ENCODE peak calls at places on chromosomes 3 and 15, in six cellular contexts. E is neural progenitor cell, Z is lower lobe of right lung, Y is sigmoid colon, P is neuronal stem cell, T is PC-9. B is an unnamed sample. For H3K4me1, the result is how much of the 10 kb centered on the place peaks cover.

GRCh38 chr3:105891101-105891500 is 22.3 kb upstream of the CBLB start:
- DNase-seq in E (no peak), Z (no peak), Y (no peak), P (no peak), T (no peak), B (no peak)

GRCh38 chr15:39976291-39977274 is 42.7 kb downstream of the EIF2AK4 start:
- DNase-seq in E (peak), Z (peak), Y (peak), P (peak), T (no peak), B (peak)

GRCh38 chr3:9074079-9074478 is 110.8 kb upstream of the RAD18 start:
- DNase-seq in E (no peak), Z (no peak), Y (peak), P (no peak), T (no peak), B (no peak)

GRCh38 chr3:10198761-10199688 is 34.3 kb downstream of the IRAK2 start:
- DNase-seq in E (no peak), Z (no peak), Y (no peak), P (no peak), T (peak), B (no peak)

GRCh38 chr3:195450731-195451229 is 8.0 kb upstream of the ACAP2 start:
- DNase-seq in E (no peak), Z (no peak), Y (peak), P (no peak), T (no peak), B (peak)

GRCh38 chr3:49236226-49236625 is 40.8 kb downstream of the C3orf62 start:
- DNase-seq in E (no peak), Z (no peak), Y (no peak), P (no peak), T (no peak), B (no peak)

GRCh38 chr3:190012784-190013183 is 107.9 kb downstream of the P3H2 start:
- DNase-seq in E (no peak), Z (no peak), Y (no peak), P (no peak), T (no peak), B (no peak)

GRCh38 chr3:42014949-42015533 is 53.1 kb upstream of the ULK4 start:
- DNase-seq in E (peak), Z (peak), Y (peak), P (no peak), T (no peak), B (peak)

GRCh38 chr15:58444658-58445332 is 13.0 kb downstream of the LIPC start:
- DNase-seq in E (no peak), Z (no peak), Y (no peak), P (no peak), T (no peak), B (no peak)

GRCh38 chr15:58447244-58448010 is 15.6 kb downstream of the LIPC start:
- DNase-seq in E (no peak), Z (no peak), Y (no peak), P (no peak), T (no peak), B (peak)

GRCh38 chr15:58446521-58446920 is 14.7 kb downstream of the LIPC start:
- DNase-seq in E (no peak), Z (no peak), Y (no peak), P (no peak), T (no peak), B (no peak)

GRCh38 chr15:58444056-58444455 is 12.3 kb downstream of the LIPC start:
- DNase-seq in E (no peak), Z (no peak), Y (no peak), P (no peak), T (no peak), B (no peak)

DNA sequence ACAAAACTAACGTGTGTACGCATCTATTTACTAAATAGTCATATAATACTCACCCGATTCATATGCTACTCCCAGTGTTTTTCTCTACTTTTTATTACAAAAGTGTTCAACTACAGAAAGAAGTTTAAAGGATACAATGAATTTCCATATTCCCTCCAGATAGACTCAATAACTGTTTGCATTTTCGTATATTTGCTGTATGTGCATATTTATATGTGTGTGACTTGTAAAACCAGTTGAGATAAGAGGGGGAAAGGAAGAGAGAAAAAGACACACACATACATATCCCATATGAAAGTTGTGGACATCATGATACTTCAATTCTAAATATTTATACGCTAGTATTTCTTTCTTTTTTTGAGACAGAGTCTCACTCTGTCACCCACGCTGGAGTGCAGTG is 14.1 kb downstream of the LIPC start:
- DNase-seq in E (no peak), Z (no peak), Y (no peak), P (no peak), T (no peak), B (no peak)
- H3K4me1 ChIP-seq in E (under half), Z (under half), Y (under half), P (under half), T (under half), B (under half)

GRCh38 chr15:101135532-101136166 is 116.2 kb downstream of the CHSY1 start:
- DNase-seq in E (no peak), Z (peak), Y (no peak), P (no peak), T (no peak), B (no peak)

GRCh38 chr15:101136381-101137268 is 115.2 kb downstream of the CHSY1 start:
- DNase-seq in E (no peak), Z (peak), Y (no peak), P (no peak), T (no peak), B (no peak)

GRCh38 chr15:101138913-101139880 is 112.7 kb downstream of the CHSY1 start:
- DNase-seq in E (no peak), Z (peak), Y (no peak), P (no peak), T (no peak), B (no peak)

GRCh38 chr15:101138086-101138660 is 113.7 kb downstream of the CHSY1 start:
- DNase-seq in E (no peak), Z (peak), Y (no peak), P (no peak), T (no peak), B (no peak)

GRCh38 chr15:101137312-101137940 is 114.4 kb downstream of the CHSY1 start:
- DNase-seq in E (no peak), Z (peak), Y (no peak), P (no peak), T (no peak), B (no peak)
- H3K4me1 ChIP-seq in E (under half), Z (under half), Y (under half), P (under half), T (under half), B (under half)

GRCh38 chr3:133944181-133944580 is 48.5 kb upstream of the RAB6B start:
- DNase-seq in E (no peak), Z (no peak), Y (peak), P (no peak), T (no peak), B (no peak)
- H3K4me1 ChIP-seq in E (under half), Z (half or more), Y (under half), P (under half), T (under half), B (under half)

GRCh38 chr3:69081583-69082262 is 1.6 kb upstream of the UBA3 start:
- DNase-seq in E (no peak), Z (no peak), Y (no peak), P (no peak), T (no peak), B (peak)
- H3K4me1 ChIP-seq in E (under half), Z (half or more), Y (half or more), P (under half), T (half or more), B (under half)

DNA sequence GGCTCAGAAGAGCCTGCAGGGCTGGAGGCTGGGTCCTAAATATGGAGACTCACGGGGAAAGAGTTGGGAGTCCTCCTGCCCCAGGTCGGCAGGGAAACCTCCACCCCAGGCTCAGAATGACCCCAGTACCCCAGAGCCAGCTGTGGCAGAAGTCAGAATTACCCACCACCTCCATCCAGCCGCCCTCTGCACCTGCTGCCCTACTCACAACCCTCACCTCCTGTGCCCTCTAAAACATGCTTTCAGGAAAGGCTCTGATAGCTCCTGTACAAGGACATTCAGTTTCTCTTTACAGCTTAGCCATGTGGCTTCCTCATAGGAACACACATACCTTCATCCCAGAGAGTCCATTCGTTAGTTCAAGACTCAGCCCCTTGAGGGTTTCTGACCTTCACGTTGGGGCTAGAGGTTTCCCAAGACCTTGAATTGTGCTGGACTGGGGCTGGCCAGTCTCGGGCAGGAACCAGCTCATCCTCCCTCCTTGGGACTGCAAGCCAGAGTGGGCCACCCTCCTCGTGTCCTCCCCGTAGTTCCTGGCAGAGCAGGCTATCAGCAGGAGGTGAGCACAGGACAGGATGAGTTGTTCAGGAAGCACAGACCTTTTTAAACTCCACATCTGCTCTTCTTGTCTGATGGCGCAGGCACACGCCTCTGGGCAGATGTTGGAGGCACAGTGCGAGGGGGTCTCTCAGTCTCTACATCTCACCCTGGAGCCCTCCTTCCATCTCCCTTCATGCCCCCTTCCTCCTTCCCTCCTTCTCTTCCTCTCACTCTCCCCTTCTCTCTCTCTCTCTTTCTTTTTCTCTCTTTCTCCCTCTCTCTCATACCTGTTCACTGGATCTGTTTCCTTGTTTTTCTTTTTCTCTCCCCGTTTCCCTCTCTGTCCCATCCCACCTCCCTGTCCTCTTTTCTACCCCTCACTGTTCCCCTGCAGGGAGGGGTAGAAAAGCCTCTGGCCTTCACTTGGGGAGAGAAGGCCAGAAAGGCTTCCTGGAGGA is 55.9 kb upstream of the NR2C2 start:
- DNase-seq in E (no peak), Z (no peak), Y (peak), P (no peak), T (no peak), B (no peak)
- H3K4me1 ChIP-seq in E (under half), Z (under half), Y (under half), P (under half), T (under half), B (under half)

GRCh38 chr3:186717039-186717457 is at the start of gene KNG1:
- DNase-seq in E (no peak), Z (no peak), Y (no peak), P (no peak), T (no peak), B (no peak)

GRCh38 chr3:186708983-186709679 is 8.0 kb upstream of the KNG1 start:
- DNase-seq in E (no peak), Z (no peak), Y (no peak), P (no peak), T (no peak), B (no peak)

DNA sequence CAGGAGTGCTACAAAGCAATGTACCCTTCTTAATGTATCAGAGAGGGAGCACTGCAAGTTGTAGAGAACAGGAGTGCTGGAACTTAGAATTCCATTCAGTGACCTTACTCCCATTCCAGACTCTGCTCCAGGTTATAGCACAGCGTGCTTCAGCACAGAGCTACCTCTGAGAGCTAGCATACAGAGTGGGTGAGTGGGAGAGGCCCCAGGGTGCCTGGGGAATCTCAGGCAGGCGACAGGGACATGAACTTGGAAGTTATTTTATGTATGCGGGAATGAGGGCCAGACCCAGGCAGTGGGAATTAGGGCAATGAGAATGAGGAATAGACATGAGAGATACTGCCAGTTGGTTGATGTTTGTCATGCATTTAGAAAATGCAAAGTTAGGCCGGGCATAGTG is 3.7 kb upstream of the KNG1 start:
- DNase-seq in E (no peak), Z (no peak), Y (no peak), P (no peak), T (no peak), B (no peak)
- H3K4me1 ChIP-seq in E (under half), Z (under half), Y (under half), P (under half), T (under half), B (under half)

DNA sequence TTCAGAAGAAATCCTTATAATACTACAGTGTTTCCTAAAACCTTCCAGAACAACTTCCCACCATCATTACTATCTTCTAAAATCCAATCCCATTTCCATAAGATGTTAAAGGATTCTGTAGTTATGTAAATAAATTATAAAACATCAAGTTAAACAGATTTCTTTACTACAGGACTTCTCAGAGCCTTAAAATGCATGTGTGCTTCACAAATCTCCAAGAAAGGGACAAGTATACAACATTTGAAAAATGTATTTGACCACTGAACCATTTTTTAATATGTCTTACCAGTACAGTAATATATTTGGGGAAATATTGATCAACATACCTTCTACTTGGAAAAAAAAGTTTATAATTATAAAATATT is 57.5 kb downstream of the IGF2BP2 start:
- DNase-seq in E (no peak), Z (no peak), Y (no peak), P (no peak), T (no peak), B (no peak)
- H3K4me1 ChIP-seq in E (under half), Z (under half), Y (under half), P (under half), T (under half), B (under half)

DNA sequence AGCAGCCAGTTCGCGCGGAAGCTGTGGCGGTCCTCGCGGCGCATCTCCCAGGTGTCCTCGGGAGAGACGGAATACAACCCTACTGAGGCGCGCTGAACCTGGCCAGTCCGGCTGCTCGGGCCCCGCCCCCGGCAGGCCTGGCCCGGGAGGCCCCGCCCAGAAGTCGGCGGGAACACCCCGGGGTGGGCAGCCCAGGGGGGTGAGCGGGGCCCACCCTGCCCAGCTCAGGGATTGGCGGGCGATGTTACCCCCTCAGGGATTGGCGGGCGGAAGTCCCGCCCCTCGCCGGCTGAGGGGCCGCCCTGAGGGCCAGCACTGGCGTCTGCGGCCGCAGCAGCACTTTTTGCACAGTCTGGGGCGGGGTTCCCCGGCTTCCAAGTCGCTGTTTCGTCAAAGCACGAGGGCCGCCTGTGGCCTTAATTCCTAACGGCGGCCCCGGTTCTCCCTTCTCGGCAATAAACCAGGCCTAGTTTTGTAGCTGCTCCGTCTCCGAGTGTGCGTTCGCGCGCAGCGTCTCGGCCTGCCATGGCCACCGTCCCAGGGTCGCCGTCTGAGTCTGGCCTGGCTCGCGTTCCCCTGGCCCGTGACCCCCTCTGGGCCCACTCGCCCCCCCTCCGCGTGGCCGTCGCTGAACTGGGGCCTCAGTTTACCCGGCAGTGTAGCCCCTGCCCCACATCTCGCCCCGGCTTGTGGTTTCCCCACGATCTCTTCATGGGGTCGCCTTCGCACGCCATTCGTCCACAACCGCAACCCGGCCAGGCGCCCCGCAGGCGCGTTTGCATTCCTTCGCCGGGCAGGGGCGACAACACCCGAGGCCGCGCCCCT is 30.0 kb downstream of the NBEAL2 start:
- DNase-seq in E (peak), Z (peak), Y (peak), P (peak), T (no peak), B (peak)
- H3K4me1 ChIP-seq in E (under half), Z (under half), Y (under half), P (under half), T (under half), B (under half)

DNA sequence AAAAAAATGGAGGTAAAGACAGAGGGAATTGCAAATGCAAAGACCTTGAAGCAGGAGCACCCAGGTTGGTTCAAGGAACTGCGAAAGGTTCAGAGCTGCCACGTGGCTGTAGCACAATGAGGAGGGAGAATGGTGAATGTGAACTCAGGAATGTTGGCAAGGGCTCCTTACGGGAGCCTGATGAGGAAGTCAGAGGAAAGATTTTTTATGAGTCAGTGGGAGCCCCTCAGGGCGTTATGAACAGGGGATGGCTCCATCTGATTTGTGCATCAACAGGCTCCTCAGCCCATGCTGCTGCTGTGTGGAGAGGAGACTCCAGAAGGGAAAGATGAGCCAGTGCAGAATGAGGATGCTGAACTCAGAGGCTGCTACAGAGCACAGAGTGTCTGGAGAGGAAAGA is 194.4 kb downstream of the ARRDC4 start:
- DNase-seq in E (no peak), Z (no peak), Y (no peak), P (no peak), T (no peak), B (peak)
- H3K4me1 ChIP-seq in E (under half), Z (under half), Y (under half), P (under half), T (under half), B (under half)

GRCh38 chr3:126475411-126476114 is at the start of gene ZXDC:
- DNase-seq in E (peak), Z (peak), Y (peak), P (peak), T (peak), B (peak)
- H3K4me1 ChIP-seq in E (under half), Z (under half), Y (half or more), P (under half), T (under half), B (under half)